ENCODE peak calls at places on chromosomes 3 and 15, in eight cellular contexts. K is IMR-90; G is CD4-positive, CD25-positive, alpha-beta regulatory T cell; O is psoas muscle; H is astrocyte; X is stomach; J is fibroblast of lung; D is mammary epithelial cell. V is an unnamed sample. For H3K4me1, the result is how much of the 10 kb centered on the place peaks cover.

GRCh38 chr3:127671523-127672428 is 976 bp upstream of the ABTB1 start:
- DNase-seq in O (peak), K (no peak), D (no peak), H (no peak), G (peak), J (peak), X (peak), V (peak)

GRCh38 chr3:126033051-126033745 is 50.7 kb downstream of the SLC41A3 start:
- DNase-seq in O (no peak), H (no peak), G (no peak), J (no peak), D (no peak), X (peak), K (no peak), V (no peak)

GRCh38 chr3:193897288-193897687 is 238.7 kb upstream of the HES1 start:
- DNase-seq in J (no peak), X (no peak), H (no peak), D (no peak), K (no peak), O (peak), G (no peak), V (no peak)

GRCh38 chr15:80991446-80991845 is 1.8 kb upstream of the MESD start:
- DNase-seq in J (peak), X (no peak), K (peak), O (peak), D (peak), G (peak), H (no peak), V (peak)

GRCh38 chr3:177590826-177591225 is 393.5 kb upstream of the TBL1XR1 start:
- DNase-seq in D (peak), K (no peak), H (no peak), X (no peak), O (no peak), G (no peak), J (peak), V (no peak)

GRCh38 chr3:24472358-24472757 is 22.3 kb downstream of the THRB start:
- DNase-seq in G (no peak), X (no peak), O (no peak), K (no peak), D (peak), H (peak), J (peak), V (no peak)

GRCh38 chr3:157077565-157077991 is 82.4 kb downstream of the CCNL1 start:
- DNase-seq in G (no peak), X (peak), J (peak), O (peak), K (peak), H (peak), D (no peak), V (peak)

GRCh38 chr15:37289109-37289765 is 188.9 kb upstream of the MEIS2 start:
- DNase-seq in H (no peak), K (peak), J (no peak), X (no peak), G (no peak), D (peak), O (no peak), V (no peak)

GRCh38 chr3:178263236-178263916 is 272.9 kb upstream of the KCNMB2 start:
- DNase-seq in K (no peak), O (no peak), X (no peak), J (peak), H (no peak), G (no peak), D (no peak), V (no peak)

GRCh38 chr3:47496892-47497291 is 16.6 kb downstream of the ELP6 start:
- DNase-seq in X (no peak), K (no peak), H (no peak), O (no peak), D (no peak), G (no peak), J (no peak), V (peak)

GRCh38 chr3:43484926-43485488 is 136.8 kb downstream of the ANO10 start:
- DNase-seq in J (no peak), D (no peak), O (no peak), H (no peak), K (no peak), X (no peak), G (no peak), V (no peak)

GRCh38 chr15:62607643-62608042 is 434.9 kb upstream of the TPM1 start:
- DNase-seq in H (peak), D (peak), G (no peak), J (peak), X (no peak), K (peak), O (no peak), V (peak)

GRCh38 chr15:80161473-80162016 is 8.7 kb downstream of the FAH start:
- DNase-seq in D (no peak), G (no peak), X (no peak), H (no peak), O (no peak), K (no peak), J (no peak), V (peak)

GRCh38 chr15:70095387-70096214 is 2.1 kb downstream of the TLE3 start:
- DNase-seq in J (no peak), O (peak), K (no peak), D (peak), X (peak), H (no peak), G (peak), V (peak)
- H3K4me1 ChIP-seq in J (under half), O (half or more), K (under half), D (under half), X (half or more), H (under half), G (half or more), V (half or more)

GRCh38 chr3:50156549-50156948 is 1.4 kb downstream of the SEMA3F start:
- DNase-seq in D (no peak), K (no peak), H (no peak), G (no peak), J (no peak), O (no peak), X (no peak), V (no peak)
- H3K4me1 ChIP-seq in D (half or more), K (under half), H (under half), G (under half), J (under half), O (under half), X (half or more), V (under half)

GRCh38 chr15:55532944-55533343 is 24.9 kb upstream of the DNAAF4 start:
- DNase-seq in D (no peak), K (no peak), X (no peak), H (no peak), O (no peak), G (no peak), J (no peak), V (no peak)
- H3K4me1 ChIP-seq in D (under half), K (under half), X (under half), H (under half), O (under half), G (under half), J (under half), V (under half)

GRCh38 chr3:11593318-11594034 is 50.2 kb downstream of the VGLL4 start:
- DNase-seq in H (no peak), D (no peak), G (no peak), J (no peak), K (no peak), O (no peak), X (no peak), V (no peak)
- H3K4me1 ChIP-seq in H (under half), D (under half), G (under half), J (under half), K (under half), O (half or more), X (half or more), V (under half)

GRCh38 chr15:64162869-64163661 is at the start of gene PPIB:
- DNase-seq in D (peak), K (peak), G (peak), O (peak), J (peak), H (peak), X (peak), V (peak)
- H3K4me1 ChIP-seq in D (under half), K (under half), G (under half), O (under half), J (under half), H (under half), X (half or more), V (under half)

GRCh38 chr3:194936091-194936490 is 250.4 kb downstream of the FAM43A start:
- DNase-seq in K (no peak), H (no peak), G (no peak), X (no peak), J (no peak), O (no peak), D (no peak), V (no peak)
- H3K4me1 ChIP-seq in K (under half), H (under half), G (under half), X (under half), J (under half), O (under half), D (under half), V (under half)

GRCh38 chr3:51386159-51386851 is 1.2 kb downstream of the MANF start:
- DNase-seq in K (no peak), X (no peak), H (no peak), D (no peak), O (no peak), G (no peak), J (no peak), V (no peak)
- H3K4me1 ChIP-seq in K (under half), X (half or more), H (under half), D (under half), O (under half), G (half or more), J (under half), V (under half)

DNA sequence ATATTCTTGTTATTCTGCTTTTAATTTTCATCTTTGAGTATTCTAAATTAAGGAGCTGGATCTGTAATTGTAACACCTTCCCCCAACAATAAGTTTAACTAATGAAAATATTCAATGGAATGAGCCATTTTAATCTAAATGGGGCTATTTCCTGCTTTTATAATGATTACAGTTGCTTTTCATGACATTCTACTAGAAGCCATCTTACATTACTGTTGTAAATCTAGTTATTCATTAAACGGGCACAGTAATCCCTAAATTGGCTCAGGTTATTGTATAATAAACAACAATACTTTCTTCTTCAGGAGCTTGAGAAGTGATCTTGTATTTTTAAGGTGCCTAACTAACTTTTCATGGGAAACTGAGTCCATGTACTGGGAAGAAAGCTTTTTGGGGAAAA is 8.5 kb downstream of the FLNB start:
- DNase-seq in H (no peak), J (no peak), D (no peak), G (no peak), K (no peak), X (no peak), O (no peak), V (no peak)
- H3K4me1 ChIP-seq in H (under half), J (under half), D (half or more), G (under half), K (under half), X (half or more), O (under half), V (under half)

GRCh38 chr3:123069021-123069381 is 2.2 kb downstream of the PDIA5 start:
- DNase-seq in O (no peak), D (no peak), K (no peak), J (no peak), X (peak), H (no peak), G (no peak), V (no peak)

GRCh38 chr3:123066896-123067688 is at the start of gene PDIA5:
- DNase-seq in G (peak), O (peak), J (peak), K (peak), H (peak), D (peak), X (peak), V (peak)

GRCh38 chr3:123066599-123066895 is 278 bp upstream of the PDIA5 start:
- DNase-seq in D (no peak), H (no peak), K (no peak), O (no peak), G (no peak), J (no peak), X (no peak), V (no peak)

GRCh38 chr3:123068227-123069020 is 1.6 kb downstream of the PDIA5 start:
- DNase-seq in X (peak), H (no peak), K (no peak), D (no peak), J (no peak), O (no peak), G (no peak), V (peak)

GRCh38 chr3:123067689-123068226 is 933 bp downstream of the PDIA5 start:
- DNase-seq in D (no peak), O (no peak), H (no peak), X (no peak), G (peak), K (no peak), J (no peak), V (no peak)
- H3K4me1 ChIP-seq in D (under half), O (under half), H (under half), X (half or more), G (under half), K (under half), J (under half), V (under half)

GRCh38 chr15:88902846-88903245 is 7.5 kb upstream of the HAPLN3 start:
- DNase-seq in G (no peak), X (no peak), H (no peak), O (no peak), D (no peak), K (no peak), J (no peak), V (peak)
- H3K4me1 ChIP-seq in G (under half), X (under half), H (under half), O (half or more), D (under half), K (under half), J (under half), V (under half)

V was measured in osteoblast.